ENCODE peak calls at places on chromosome 1, in nine cellular contexts. U is heart right ventricle; K is adipocyte; O is CD8-positive, alpha-beta memory T cell; Q is Panc1; B is coronary artery; J is pancreas; D is GM23248; Y is ovary. G is an unnamed sample.

GRCh38 chr1:242523968-242524570 is 428 bp downstream of the PLD5 start:
- DNase-seq in U (no peak), K (peak; percentile 40), O (no peak), Q (no peak), B (peak; percentile 73), J (peak; percentile 72), D (peak; percentile 45), Y (peak; percentile 56), G (no peak)

GRCh38 chr1:225660544-225660946 is 7.6 kb upstream of the ENAH start:
- DNase-seq in U (no peak), K (no peak), O (no peak), Q (no peak), B (no peak), J (no peak), D (no peak), Y (no peak), G (no peak)

GRCh38 chr1:155125511-155125945 is 2.1 kb upstream of the EFNA1 start:
- DNase-seq in U (no peak), K (no peak), O (no peak), Q (no peak), B (no peak), J (no peak), D (no peak), Y (no peak), G (no peak)

GRCh38 chr1:201452881-201453280 is 16.1 kb downstream of the PHLDA3 start:
- DNase-seq in U (no peak), K (no peak), O (no peak), Q (no peak), B (no peak), J (no peak), D (no peak), Y (no peak), G (no peak)

GRCh38 chr1:41023279-41023990 is 1.9 kb upstream of the SLFNL1 start:
- DNase-seq in U (no peak), K (peak; percentile 19), O (no peak), Q (no peak), B (no peak), J (no peak), D (peak; percentile 51), Y (no peak), G (no peak)

GRCh38 chr1:89780721-89781120 is 40.1 kb upstream of the LRRC8D start:
- DNase-seq in U (no peak), K (peak; percentile 75), O (no peak), Q (peak; percentile 48), B (no peak), J (no peak), D (peak; percentile 76), Y (no peak), G (peak; percentile 43)

GRCh38 chr1:222543817-222544216 is 4.1 kb downstream of the HHIPL2 start:
- DNase-seq in U (no peak), K (no peak), O (no peak), Q (no peak), B (no peak), J (no peak), D (no peak), Y (no peak), G (no peak)

GRCh38 chr1:11158291-11158690 is 30.9 kb upstream of the ANGPTL7 start:
- DNase-seq in U (no peak), K (no peak), O (no peak), Q (no peak), B (no peak), J (no peak), D (peak; percentile 48), Y (no peak), G (no peak)

GRCh38 chr1:114435088-114435715 is 75.8 kb downstream of the TRIM33 start:
- DNase-seq in U (no peak), K (peak; percentile 12), O (no peak), Q (no peak), B (no peak), J (no peak), D (no peak), Y (no peak), G (peak; percentile 88)

GRCh38 chr1:247266053-247266452 is 10.2 kb downstream of the VN1R5 start:
- DNase-seq in U (no peak), K (no peak), O (no peak), Q (no peak), B (no peak), J (no peak), D (peak; percentile 26), Y (no peak), G (no peak)

GRCh38 chr1:204841798-204842197 is 28.9 kb upstream of the NFASC start:
- DNase-seq in U (no peak), K (no peak), O (no peak), Q (no peak), B (no peak), J (no peak), D (no peak), Y (no peak), G (peak; percentile 61)

GRCh38 chr1:235410467-235410866 is 43.2 kb downstream of the TBCE start:
- DNase-seq in U (no peak), K (no peak), O (no peak), Q (no peak), B (no peak), J (no peak), D (no peak), Y (no peak), G (no peak)

GRCh38 chr1:52814465-52814864 is 28.1 kb upstream of the ZYG11A start:
- DNase-seq in U (no peak), K (no peak), O (no peak), Q (no peak), B (no peak), J (no peak), D (no peak), Y (no peak), G (no peak)

GRCh38 chr1:185541861-185542260 is 192.3 kb upstream of the HMCN1 start:
- DNase-seq in U (no peak), K (peak; percentile 82), O (no peak), Q (no peak), B (no peak), J (no peak), D (peak; percentile 40), Y (no peak), G (no peak)

GRCh38 chr1:47388548-47389238 is 27.4 kb upstream of the FOXE3 start:
- DNase-seq in U (peak; percentile 36), K (peak; percentile 86), O (peak; percentile 7), Q (peak; percentile 66), B (no peak), J (peak; percentile 77), D (peak; percentile 81), Y (peak; percentile 23), G (peak; percentile 21)

GRCh38 chr1:158149577-158150269 is 31.0 kb upstream of the CD1D start:
- DNase-seq in U (peak; percentile 98), K (peak; percentile 98), O (peak; percentile 57), Q (peak; percentile 12), B (peak; percentile 97), J (peak; percentile 93), D (peak; percentile 98), Y (peak; percentile 98), G (peak; percentile 86)
- H3K4me3 ChIP-seq in U (peak overlapping the region; percentile 52), K (peak overlapping the region; percentile 86), O (peak overlapping the region; percentile 88), Q (peak overlapping the region; percentile 29), B (peak overlapping the region; percentile 67), J (no peak overlapping the region), D (peak overlapping the region; percentile 74), Y (peak overlapping the region; percentile 35), G (peak overlapping the region; percentile 46)

GRCh38 chr1:165240486-165240885 is 116.0 kb downstream of the LMX1A start:
- DNase-seq in U (no peak), K (no peak), O (no peak), Q (no peak), B (no peak), J (no peak), D (no peak), Y (no peak), G (no peak)

GRCh38 chr1:165235158-165235776 is 121.2 kb downstream of the LMX1A start:
- DNase-seq in U (no peak), K (no peak), O (no peak), Q (no peak), B (no peak), J (peak; percentile 66), D (no peak), Y (no peak), G (no peak)

GRCh38 chr1:165239873-165240272 is 116.6 kb downstream of the LMX1A start:
- DNase-seq in U (no peak), K (no peak), O (no peak), Q (no peak), B (no peak), J (no peak), D (no peak), Y (no peak), G (no peak)

GRCh38 chr1:165234149-165234548 is 122.4 kb downstream of the LMX1A start:
- DNase-seq in U (no peak), K (no peak), O (no peak), Q (no peak), B (no peak), J (no peak), D (no peak), Y (no peak), G (no peak)

DNA sequence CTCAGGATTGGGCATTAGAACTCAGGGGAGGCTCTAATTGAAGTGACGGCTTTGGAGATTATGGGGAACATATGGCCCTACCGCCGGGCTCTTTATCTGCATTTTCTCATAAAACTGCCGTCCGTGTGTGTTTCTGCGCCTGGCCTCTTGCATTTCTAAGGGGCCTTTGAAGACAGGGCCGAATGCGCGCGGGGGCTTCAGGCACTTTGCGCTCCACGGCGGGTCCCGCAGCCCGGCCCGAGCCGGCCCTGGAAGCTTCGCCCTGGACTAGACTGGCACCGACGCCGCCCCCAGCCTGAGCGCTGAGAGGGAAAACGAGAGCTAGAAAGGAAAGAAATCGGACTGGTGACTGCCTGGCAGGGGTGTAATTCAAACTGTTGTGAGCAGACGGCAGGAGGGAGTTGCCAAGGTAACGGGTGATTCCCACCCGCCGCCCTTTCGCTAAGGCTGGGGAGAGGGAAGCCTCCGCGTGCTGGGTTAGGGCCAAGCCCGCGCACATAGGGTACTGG is 120.7 kb downstream of the LMX1A start:
- DNase-seq in U (no peak), K (no peak), O (no peak), Q (no peak), B (no peak), J (peak; percentile 67), D (no peak), Y (no peak), G (no peak)
- H3K4me3 ChIP-seq in U (peak overlapping the region; percentile 43), K (peak overlapping the region; percentile 73), O (no peak overlapping the region), Q (peak overlapping the region; percentile 13), B (peak overlapping the region; percentile 58), J (peak overlapping the region; percentile 24), D (no peak overlapping the region), Y (peak overlapping the region; percentile 6), G (peak overlapping the region; percentile 35)

GRCh38 chr1:85465099-85465790 is at the start of gene DDAH1:
- DNase-seq in U (peak; percentile 31), K (peak; percentile 89), O (no peak), Q (no peak), B (no peak), J (peak; percentile 88), D (peak; percentile 89), Y (peak; percentile 63), G (no peak)
- H3K4me3 ChIP-seq in U (peak within 1 kb of the TSS; percentile 68), K (peak within 1 kb of the TSS; percentile 92), O (no peak within 1 kb of the TSS), Q (peak within 1 kb of the TSS; percentile 80), B (peak within 1 kb of the TSS; percentile 82), J (peak within 1 kb of the TSS; percentile 67), D (peak within 1 kb of the TSS; percentile 83), Y (peak within 1 kb of the TSS; percentile 75), G (peak within 1 kb of the TSS; percentile 68)

DNA sequence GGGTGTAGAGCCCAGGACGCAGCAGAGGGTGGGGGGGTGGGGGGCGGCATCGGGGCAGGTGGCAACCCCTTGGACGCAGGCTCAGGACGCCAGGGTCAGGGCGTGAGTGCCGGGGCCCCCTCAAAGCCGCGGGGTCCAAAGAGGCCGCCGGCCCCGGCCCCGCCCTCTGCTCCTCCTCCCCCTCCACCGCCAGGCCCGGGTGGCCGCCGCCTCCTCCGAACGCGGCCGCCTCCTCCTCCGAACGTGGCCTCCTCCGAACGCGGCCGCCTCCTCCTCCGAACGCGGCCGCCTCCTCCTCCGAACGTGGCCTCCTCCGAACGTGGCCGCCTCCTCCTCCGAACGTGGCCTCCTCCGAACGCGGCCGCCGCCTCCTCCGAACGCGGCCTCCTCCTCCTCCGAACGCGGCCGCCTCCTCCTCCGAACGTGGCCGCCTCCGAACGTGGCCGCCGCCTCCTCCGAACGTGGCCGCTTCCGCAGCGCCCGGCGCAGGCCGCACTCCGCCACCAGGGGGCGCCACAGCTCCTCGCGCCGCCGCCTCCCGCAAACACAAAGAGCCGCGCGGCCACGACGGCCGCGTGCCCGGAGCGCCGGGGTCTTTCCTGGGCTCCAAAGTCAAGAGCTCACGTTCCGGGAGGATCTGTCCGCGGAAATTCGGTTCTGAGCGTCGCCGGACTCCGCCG is 19.3 kb upstream of the SAMD11 start:
- DNase-seq in U (peak; percentile 68), K (peak; percentile 92), O (peak; percentile 72), Q (peak; percentile 12), B (peak; percentile 84), J (peak; percentile 97), D (peak; percentile 89), Y (peak; percentile 88), G (no peak)
- H3K4me3 ChIP-seq in U (peak overlapping the region; percentile 48), K (no peak overlapping the region), O (no peak overlapping the region), Q (peak overlapping the region; percentile 42), B (peak overlapping the region; percentile 67), J (peak overlapping the region; percentile 7), D (peak overlapping the region; percentile 83), Y (peak overlapping the region; percentile 25), G (peak overlapping the region; percentile 63)

G was measured in LNCaP clone FGC.